ENCODE peak calls at places on chromosomes 7 and 10, in nine cellular contexts. One of them, this sample, is unnamed.

GRCh38 chr7:1781369-1781768 is 111.3 kb downstream of the ELFN1 start:
- DNase-seq in body of pancreas: no peak
- DNase-seq in fibroblast of mammary gland: no peak
- DNase-seq in cardiac muscle cell: no peak
- DNase-seq in IMR-90: no peak
- DNase-seq in B cell: no peak
- DNase-seq in fibroblast of pulmonary artery: no peak
- DNase-seq in adrenal gland: no peak
- DNase-seq in PC-3: no peak
- DNase-seq in this sample: no peak

GRCh38 chr7:282621-283020 is 7.3 kb upstream of the FOXL3 start:
- DNase-seq in B cell: no peak
- DNase-seq in PC-3: no peak
- DNase-seq in fibroblast of pulmonary artery: no peak
- DNase-seq in body of pancreas: no peak
- DNase-seq in fibroblast of mammary gland: no peak
- DNase-seq in cardiac muscle cell: no peak
- DNase-seq in adrenal gland: no peak
- DNase-seq in IMR-90: no peak
- DNase-seq in this sample: no peak

GRCh38 chr7:116924741-116925140 is 28.6 kb upstream of the ST7 start:
- DNase-seq in fibroblast of mammary gland: peak; percentile 21
- DNase-seq in fibroblast of pulmonary artery: no peak
- DNase-seq in adrenal gland: no peak
- DNase-seq in IMR-90: peak; percentile 55
- DNase-seq in body of pancreas: no peak
- DNase-seq in cardiac muscle cell: no peak
- DNase-seq in PC-3: peak; percentile 12
- DNase-seq in B cell: no peak
- DNase-seq in this sample: no peak

GRCh38 chr10:73905256-73906018 is 5.5 kb upstream of the PLAU start:
- DNase-seq in fibroblast of pulmonary artery: no peak
- DNase-seq in cardiac muscle cell: no peak
- DNase-seq in IMR-90: no peak
- DNase-seq in body of pancreas: no peak
- DNase-seq in fibroblast of mammary gland: no peak
- DNase-seq in B cell: no peak
- DNase-seq in PC-3: peak; percentile 95
- DNase-seq in adrenal gland: no peak
- DNase-seq in this sample: no peak

GRCh38 chr10:12724782-12725579 is 276.5 kb downstream of the CCDC3 start:
- DNase-seq in cardiac muscle cell: no peak
- DNase-seq in PC-3: no peak
- DNase-seq in fibroblast of pulmonary artery: no peak
- DNase-seq in adrenal gland: no peak
- DNase-seq in fibroblast of mammary gland: no peak
- DNase-seq in body of pancreas: no peak
- DNase-seq in B cell: no peak
- DNase-seq in IMR-90: no peak
- DNase-seq in this sample: no peak

GRCh38 chr7:14855033-14855794 is 47.3 kb downstream of the DGKB start:
- DNase-seq in cardiac muscle cell: peak; percentile 63
- DNase-seq in B cell: no peak
- DNase-seq in IMR-90: no peak
- DNase-seq in fibroblast of mammary gland: no peak
- DNase-seq in PC-3: no peak
- DNase-seq in fibroblast of pulmonary artery: no peak
- DNase-seq in body of pancreas: no peak
- DNase-seq in adrenal gland: no peak
- DNase-seq in this sample: no peak

GRCh38 chr7:156511426-156511825 is 129.1 kb upstream of the RNF32 start:
- DNase-seq in PC-3: no peak
- DNase-seq in cardiac muscle cell: no peak
- DNase-seq in adrenal gland: no peak
- DNase-seq in fibroblast of mammary gland: no peak
- DNase-seq in IMR-90: no peak
- DNase-seq in B cell: no peak
- DNase-seq in fibroblast of pulmonary artery: no peak
- DNase-seq in body of pancreas: no peak
- DNase-seq in this sample: no peak

GRCh38 chr10:77357185-77357584 is 280.4 kb downstream of the KCNMA1 start:
- DNase-seq in adrenal gland: no peak
- DNase-seq in body of pancreas: no peak
- DNase-seq in cardiac muscle cell: no peak
- DNase-seq in fibroblast of mammary gland: no peak
- DNase-seq in B cell: no peak
- DNase-seq in IMR-90: no peak
- DNase-seq in PC-3: no peak
- DNase-seq in fibroblast of pulmonary artery: no peak
- DNase-seq in this sample: no peak

GRCh38 chr10:32156031-32156495 is 99.8 kb upstream of the KIF5B start:
- DNase-seq in B cell: no peak
- DNase-seq in fibroblast of pulmonary artery: no peak
- DNase-seq in cardiac muscle cell: no peak
- DNase-seq in fibroblast of mammary gland: no peak
- DNase-seq in IMR-90: no peak
- DNase-seq in PC-3: peak; percentile 58
- DNase-seq in adrenal gland: no peak
- DNase-seq in body of pancreas: no peak
- DNase-seq in this sample: no peak

GRCh38 chr10:67669978-67670377 is 26.0 kb downstream of the CTNNA3 start:
- DNase-seq in B cell: no peak
- DNase-seq in body of pancreas: no peak
- DNase-seq in fibroblast of mammary gland: no peak
- DNase-seq in adrenal gland: no peak
- DNase-seq in cardiac muscle cell: peak; percentile 19
- DNase-seq in PC-3: no peak
- DNase-seq in fibroblast of pulmonary artery: peak; percentile 20
- DNase-seq in IMR-90: peak; percentile 8
- DNase-seq in this sample: peak; percentile 31

GRCh38 chr7:101942603-101943210 is 125.3 kb downstream of the CUX1 start:
- DNase-seq in adrenal gland: no peak
- DNase-seq in PC-3: peak; percentile 74
- DNase-seq in body of pancreas: no peak
- DNase-seq in B cell: no peak
- DNase-seq in cardiac muscle cell: no peak
- DNase-seq in fibroblast of mammary gland: no peak
- DNase-seq in fibroblast of pulmonary artery: no peak
- DNase-seq in IMR-90: no peak
- DNase-seq in this sample: no peak
- TF ChIP-seq CTCF in adrenal gland: no peak
- TF ChIP-seq CTCF in PC-3: no peak
- TF ChIP-seq CTCF in body of pancreas: no peak
- TF ChIP-seq CTCF in B cell: no peak
- TF ChIP-seq CTCF in cardiac muscle cell: no peak
- TF ChIP-seq CTCF in fibroblast of mammary gland: no peak
- TF ChIP-seq CTCF in fibroblast of pulmonary artery: no peak
- TF ChIP-seq CTCF in IMR-90: no peak
- TF ChIP-seq CTCF in this sample: no peak

GRCh38 chr10:21885940-21886339 is 117.6 kb downstream of the DNAJC1 start:
- DNase-seq in fibroblast of mammary gland: no peak
- DNase-seq in cardiac muscle cell: no peak
- DNase-seq in body of pancreas: no peak
- DNase-seq in adrenal gland: no peak
- DNase-seq in fibroblast of pulmonary artery: no peak
- DNase-seq in IMR-90: no peak
- DNase-seq in B cell: no peak
- DNase-seq in PC-3: no peak
- DNase-seq in this sample: no peak

GRCh38 chr10:21888959-21889358 is 114.6 kb downstream of the DNAJC1 start:
- DNase-seq in IMR-90: no peak
- DNase-seq in PC-3: no peak
- DNase-seq in fibroblast of pulmonary artery: no peak
- DNase-seq in body of pancreas: no peak
- DNase-seq in adrenal gland: no peak
- DNase-seq in B cell: peak; percentile 19
- DNase-seq in fibroblast of mammary gland: no peak
- DNase-seq in cardiac muscle cell: peak; percentile 56
- DNase-seq in this sample: no peak

GRCh38 chr10:21894648-21895342 is 108.7 kb downstream of the DNAJC1 start:
- DNase-seq in fibroblast of mammary gland: no peak
- DNase-seq in B cell: no peak
- DNase-seq in adrenal gland: no peak
- DNase-seq in IMR-90: no peak
- DNase-seq in cardiac muscle cell: no peak
- DNase-seq in fibroblast of pulmonary artery: no peak
- DNase-seq in body of pancreas: no peak
- DNase-seq in PC-3: no peak
- DNase-seq in this sample: no peak

GRCh38 chr10:21891439-21891838 is 112.1 kb downstream of the DNAJC1 start:
- DNase-seq in body of pancreas: no peak
- DNase-seq in fibroblast of pulmonary artery: no peak
- DNase-seq in cardiac muscle cell: no peak
- DNase-seq in B cell: no peak
- DNase-seq in IMR-90: no peak
- DNase-seq in PC-3: no peak
- DNase-seq in fibroblast of mammary gland: no peak
- DNase-seq in adrenal gland: no peak
- DNase-seq in this sample: no peak

GRCh38 chr10:21889477-21890275 is 113.9 kb downstream of the DNAJC1 start:
- DNase-seq in B cell: no peak
- DNase-seq in IMR-90: no peak
- DNase-seq in fibroblast of pulmonary artery: no peak
- DNase-seq in adrenal gland: no peak
- DNase-seq in fibroblast of mammary gland: no peak
- DNase-seq in cardiac muscle cell: no peak
- DNase-seq in PC-3: no peak
- DNase-seq in body of pancreas: no peak
- DNase-seq in this sample: no peak
- TF ChIP-seq CTCF in B cell: no peak
- TF ChIP-seq CTCF in IMR-90: no peak
- TF ChIP-seq CTCF in fibroblast of pulmonary artery: no peak
- TF ChIP-seq CTCF in adrenal gland: no peak
- TF ChIP-seq CTCF in fibroblast of mammary gland: no peak
- TF ChIP-seq CTCF in cardiac muscle cell: no peak
- TF ChIP-seq CTCF in PC-3: no peak
- TF ChIP-seq CTCF in body of pancreas: no peak
- TF ChIP-seq CTCF in this sample: no peak

GRCh38 chr10:79103078-79103477 is 34.3 kb downstream of the ZMIZ1 start:
- DNase-seq in cardiac muscle cell: no peak
- DNase-seq in B cell: no peak
- DNase-seq in IMR-90: no peak
- DNase-seq in body of pancreas: no peak
- DNase-seq in fibroblast of mammary gland: no peak
- DNase-seq in PC-3: no peak
- DNase-seq in fibroblast of pulmonary artery: no peak
- DNase-seq in adrenal gland: no peak
- DNase-seq in this sample: no peak

GRCh38 chr10:79103585-79103984 is 34.8 kb downstream of the ZMIZ1 start:
- DNase-seq in PC-3: no peak
- DNase-seq in cardiac muscle cell: no peak
- DNase-seq in fibroblast of pulmonary artery: no peak
- DNase-seq in fibroblast of mammary gland: no peak
- DNase-seq in IMR-90: no peak
- DNase-seq in body of pancreas: no peak
- DNase-seq in adrenal gland: no peak
- DNase-seq in B cell: no peak
- DNase-seq in this sample: no peak

GRCh38 chr10:79100761-79101160 is 32.0 kb downstream of the ZMIZ1 start:
- DNase-seq in fibroblast of pulmonary artery: no peak
- DNase-seq in adrenal gland: no peak
- DNase-seq in B cell: no peak
- DNase-seq in cardiac muscle cell: no peak
- DNase-seq in fibroblast of mammary gland: no peak
- DNase-seq in body of pancreas: no peak
- DNase-seq in PC-3: no peak
- DNase-seq in IMR-90: no peak
- DNase-seq in this sample: no peak

GRCh38 chr10:79101560-79101971 is 32.8 kb downstream of the ZMIZ1 start:
- DNase-seq in IMR-90: no peak
- DNase-seq in fibroblast of mammary gland: no peak
- DNase-seq in adrenal gland: no peak
- DNase-seq in fibroblast of pulmonary artery: no peak
- DNase-seq in cardiac muscle cell: no peak
- DNase-seq in body of pancreas: peak; percentile 51
- DNase-seq in B cell: no peak
- DNase-seq in PC-3: no peak
- DNase-seq in this sample: no peak

DNA sequence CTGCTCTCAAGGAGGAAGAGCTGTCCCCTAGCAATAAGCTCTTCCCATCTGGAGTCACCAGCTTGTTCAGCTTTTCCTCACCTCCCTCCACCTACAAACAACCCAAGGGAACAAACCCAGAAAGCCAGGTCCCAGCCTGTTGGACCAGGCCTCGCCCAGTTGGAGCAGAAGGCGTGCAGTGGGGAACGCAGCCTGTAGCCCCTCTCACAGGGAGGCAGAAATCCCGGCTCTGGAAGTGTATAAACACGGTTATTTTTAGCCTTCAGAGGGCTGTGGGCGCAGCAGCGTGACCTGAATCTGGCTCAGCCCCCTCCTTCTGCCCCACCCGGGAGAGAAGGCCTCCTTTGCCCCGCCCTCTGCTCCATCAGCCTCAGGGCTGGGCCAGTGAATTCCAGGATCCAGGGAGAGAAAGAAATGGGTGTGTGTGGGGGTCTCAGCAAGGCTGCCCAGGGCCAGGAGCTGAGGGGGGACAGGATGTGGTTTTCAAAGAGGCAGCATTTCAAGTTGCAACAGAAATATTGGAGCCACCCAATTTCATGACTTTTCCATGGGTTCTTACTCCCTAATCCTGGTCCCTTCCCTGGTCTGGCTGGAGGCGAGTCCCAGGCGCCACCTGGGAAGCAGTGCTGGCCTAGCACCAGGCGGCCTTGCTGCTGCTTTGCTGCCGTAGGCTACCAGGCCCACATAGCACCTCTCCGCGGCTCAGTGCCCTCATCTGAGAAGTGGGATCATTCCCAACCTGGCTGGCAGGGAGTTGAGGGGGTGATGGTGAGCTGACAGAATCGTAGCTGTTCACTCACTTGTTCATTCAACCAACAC is 33.5 kb downstream of the ZMIZ1 start:
- DNase-seq in adrenal gland: peak; percentile 77
- DNase-seq in fibroblast of pulmonary artery: no peak
- DNase-seq in IMR-90: peak; percentile 66
- DNase-seq in PC-3: peak; percentile 49
- DNase-seq in fibroblast of mammary gland: no peak
- DNase-seq in B cell: no peak
- DNase-seq in body of pancreas: peak; percentile 40
- DNase-seq in cardiac muscle cell: peak; percentile 81
- DNase-seq in this sample: peak; percentile 66
- TF ChIP-seq CTCF in adrenal gland: no peak
- TF ChIP-seq CTCF in fibroblast of pulmonary artery: no peak
- TF ChIP-seq CTCF in IMR-90: peak; percentile 8
- TF ChIP-seq CTCF in PC-3: peak; percentile 33
- TF ChIP-seq CTCF in fibroblast of mammary gland: no peak
- TF ChIP-seq CTCF in B cell: no peak
- TF ChIP-seq CTCF in body of pancreas: no peak
- TF ChIP-seq CTCF in cardiac muscle cell: no peak
- TF ChIP-seq CTCF in this sample: no peak

DNA sequence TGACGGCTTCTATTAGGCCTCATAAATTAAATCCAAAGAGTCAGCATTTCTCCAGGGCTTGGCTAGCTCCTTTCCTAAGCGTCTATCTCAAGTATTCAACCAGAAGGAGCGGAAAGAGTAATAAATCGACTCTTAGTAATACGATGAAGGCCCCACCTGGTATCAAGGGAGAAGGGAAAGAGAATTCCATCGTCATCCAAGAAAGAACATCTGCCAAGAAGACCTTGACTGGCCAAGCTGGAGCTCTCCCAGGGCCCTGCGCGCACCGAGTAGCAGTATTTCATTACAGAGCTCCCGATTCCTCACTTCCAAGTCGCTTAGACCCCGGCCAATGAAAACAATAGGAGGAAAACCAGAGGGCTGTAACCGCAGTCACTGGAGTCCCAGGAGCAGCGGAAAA is 178.0 kb upstream of the FRMD4A start:
- DNase-seq in B cell: no peak
- DNase-seq in body of pancreas: no peak
- DNase-seq in fibroblast of mammary gland: peak; percentile 72
- DNase-seq in IMR-90: no peak
- DNase-seq in PC-3: no peak
- DNase-seq in adrenal gland: no peak
- DNase-seq in cardiac muscle cell: no peak
- DNase-seq in fibroblast of pulmonary artery: no peak
- DNase-seq in this sample: no peak
- TF ChIP-seq CTCF in B cell: no peak
- TF ChIP-seq CTCF in body of pancreas: no peak
- TF ChIP-seq CTCF in fibroblast of mammary gland: no peak
- TF ChIP-seq CTCF in IMR-90: no peak
- TF ChIP-seq CTCF in PC-3: no peak
- TF ChIP-seq CTCF in adrenal gland: no peak
- TF ChIP-seq CTCF in cardiac muscle cell: no peak
- TF ChIP-seq CTCF in fibroblast of pulmonary artery: no peak
- TF ChIP-seq CTCF in this sample: no peak

This sample was measured in heart left ventricle.